ENCODE peak calls at places on chromosome 19, in six cellular contexts. C is RCC 7860; T is breast epithelium; G is CD4-positive, CD25-positive, alpha-beta regulatory T cell; A is NCI-H446; Z is iris pigment epithelial cell. W is an unnamed sample.

GRCh38 chr19:48529156-48529555 is 17.5 kb upstream of the LMTK3 start:
- DNase-seq in C (no peak), Z (no peak), G (no peak), A (no peak), T (no peak), W (no peak)

GRCh38 chr19:32828643-32829344 is 40.8 kb downstream of the SLC7A9 start:
- DNase-seq in A (no peak), Z (no peak), G (peak), C (no peak), T (no peak), W (no peak)

GRCh38 chr19:30293051-30293785 is 79.0 kb upstream of the ZNF536 start:
- DNase-seq in Z (no peak), T (no peak), C (no peak), A (no peak), G (no peak), W (no peak)

GRCh38 chr19:29421186-29421525 is 104.6 kb upstream of the VSTM2B start:
- DNase-seq in A (no peak), G (no peak), T (no peak), Z (no peak), C (no peak), W (no peak)

GRCh38 chr19:40907968-40908735 is 26.1 kb upstream of the CYP2A7 start:
- DNase-seq in T (no peak), A (no peak), C (no peak), Z (no peak), G (peak), W (no peak)

GRCh38 chr19:47545061-47545948 is 27.6 kb downstream of the ZNF541 start:
- DNase-seq in A (no peak), Z (no peak), G (no peak), T (no peak), C (no peak), W (no peak)

GRCh38 chr19:40246292-40247073 is 20.0 kb upstream of the CCNP start:
- DNase-seq in A (no peak), Z (no peak), G (no peak), T (no peak), C (no peak), W (no peak)

GRCh38 chr19:50214699-50215543 is 11.5 kb downstream of the MYH14 start:
- DNase-seq in A (no peak), Z (no peak), T (peak), C (no peak), G (no peak), W (no peak)

GRCh38 chr19:7590256-7590655 is 5.4 kb upstream of the CAMSAP3 start:
- DNase-seq in T (peak), A (no peak), Z (no peak), C (no peak), G (no peak), W (no peak)

GRCh38 chr19:5801796-5802616 is 2.9 kb upstream of the NRTN start:
- DNase-seq in C (no peak), G (no peak), Z (peak), A (no peak), T (no peak), W (no peak)

GRCh38 chr19:16234552-16235445 is 37.1 kb downstream of the AP1M1 start:
- DNase-seq in Z (no peak), T (no peak), A (no peak), C (no peak), G (no peak), W (peak)

GRCh38 chr19:12647490-12648071 is 19.0 kb downstream of the MAN2B1 start:
- DNase-seq in T (peak), C (no peak), Z (peak), A (no peak), G (no peak), W (peak)